ENCODE peak calls at places on chromosomes 12 and 14, in eight cellular contexts. P, Y, H, W, M, S, B and K are unnamed samples.

GRCh38 chr14:69328765-69329164 is 68.8 kb downstream of the GALNT16 start:
- DNase-seq in P (no peak), Y (no peak), H (no peak), W (no peak), M (peak; percentile 19), S (no peak), B (no peak), K (no peak)

GRCh38 chr12:98750511-98750910 is 105.4 kb downstream of the APAF1 start:
- DNase-seq in P (no peak), Y (no peak), H (peak; percentile 19), W (peak; percentile 22), M (peak; percentile 69), S (peak; percentile 47), B (peak; percentile 35), K (no peak)

GRCh38 chr12:122048156-122048555 is 26.5 kb downstream of the BCL7A start:
- DNase-seq in P (no peak), Y (no peak), H (peak; percentile 31), W (peak; percentile 84), M (no peak), S (no peak), B (no peak), K (no peak)

GRCh38 chr12:25719505-25719904 is 166.4 kb upstream of the LMNTD1 start:
- DNase-seq in P (no peak), Y (no peak), H (no peak), W (peak; percentile 21), M (no peak), S (no peak), B (no peak), K (no peak)

GRCh38 chr12:31118831-31119530 is 45.3 kb downstream of the DDX11 start:
- DNase-seq in P (no peak), Y (no peak), H (no peak), W (no peak), M (peak; percentile 92), S (peak; percentile 68), B (peak; percentile 92), K (no peak)

GRCh38 chr12:28164644-28165313 is 25.5 kb upstream of the CCDC91 start:
- DNase-seq in P (no peak), Y (no peak), H (peak; percentile 4), W (peak; percentile 18), M (no peak), S (no peak), B (no peak), K (peak; percentile 62)

GRCh38 chr12:77167801-77168200 is 102.4 kb upstream of the E2F7 start:
- DNase-seq in P (no peak), Y (no peak), H (peak; percentile 54), W (peak; percentile 35), M (no peak), S (no peak), B (no peak), K (peak; percentile 36)

GRCh38 chr12:87368259-87368658 is 660.9 kb downstream of the C12orf50 start:
- DNase-seq in P (no peak), Y (no peak), H (no peak), W (no peak), M (no peak), S (no peak), B (no peak), K (no peak)

GRCh38 chr14:100067971-100068959 is 3.0 kb downstream of the EVL start:
- DNase-seq in P (peak; percentile 87), Y (peak; percentile 54), H (peak; percentile 62), W (peak; percentile 65), M (no peak), S (no peak), B (no peak), K (peak; percentile 92)

GRCh38 chr12:47709277-47710048 is 3.6 kb upstream of the RPAP3 start:
- DNase-seq in P (no peak), Y (no peak), H (peak; percentile 29), W (no peak), M (no peak), S (no peak), B (no peak), K (no peak)

DNA sequence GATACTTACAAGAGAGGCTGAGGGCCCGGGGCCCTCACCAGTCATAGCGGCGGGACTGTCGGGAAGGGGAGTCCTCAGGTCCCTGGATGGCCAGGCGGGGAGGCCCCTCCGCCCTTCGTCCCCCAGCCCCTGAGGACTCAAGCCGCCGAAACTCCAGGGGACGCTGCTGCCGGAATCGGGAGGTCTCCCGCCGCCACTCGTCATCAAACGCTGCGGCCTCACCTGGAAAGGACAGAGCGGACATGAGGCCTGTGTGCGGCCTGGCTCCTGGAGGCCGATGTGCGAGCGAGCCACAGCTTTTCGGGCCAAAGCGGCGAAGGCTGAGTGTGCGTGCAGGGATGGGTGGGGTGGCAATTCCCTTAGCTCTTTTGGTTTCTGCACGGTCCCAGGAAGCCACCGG is 4.2 kb downstream of the MLF2 start:
- DNase-seq in P (no peak), Y (no peak), H (no peak), W (no peak), M (no peak), S (no peak), B (no peak), K (no peak)
- H3K36me3 ChIP-seq in P (peaks cover 52% of the 10 kb centered on the region), Y (peaks cover 58% of the 10 kb centered on the region), H (peaks cover 29% of the 10 kb centered on the region), W (peaks cover 33% of the 10 kb centered on the region), M (peaks cover 58% of the 10 kb centered on the region), S (peaks cover 59% of the 10 kb centered on the region), B (peaks cover 35% of the 10 kb centered on the region), K (peaks cover 28% of the 10 kb centered on the region)

GRCh38 chr12:93582351-93582750 is 9.9 kb downstream of the SOCS2 start:
- DNase-seq in P (no peak), Y (no peak), H (no peak), W (no peak), M (no peak), S (no peak), B (no peak), K (peak; percentile 73)

GRCh38 chr12:93578221-93578620 is 5.7 kb downstream of the SOCS2 start:
- DNase-seq in P (no peak), Y (no peak), H (no peak), W (no peak), M (no peak), S (no peak), B (no peak), K (no peak)

GRCh38 chr12:93581370-93581769 is 8.9 kb downstream of the SOCS2 start:
- DNase-seq in P (no peak), Y (no peak), H (no peak), W (no peak), M (no peak), S (no peak), B (no peak), K (no peak)

GRCh38 chr12:93583993-93584392 is 11.5 kb downstream of the SOCS2 start:
- DNase-seq in P (no peak), Y (no peak), H (no peak), W (no peak), M (no peak), S (no peak), B (peak; percentile 89), K (no peak)

DNA sequence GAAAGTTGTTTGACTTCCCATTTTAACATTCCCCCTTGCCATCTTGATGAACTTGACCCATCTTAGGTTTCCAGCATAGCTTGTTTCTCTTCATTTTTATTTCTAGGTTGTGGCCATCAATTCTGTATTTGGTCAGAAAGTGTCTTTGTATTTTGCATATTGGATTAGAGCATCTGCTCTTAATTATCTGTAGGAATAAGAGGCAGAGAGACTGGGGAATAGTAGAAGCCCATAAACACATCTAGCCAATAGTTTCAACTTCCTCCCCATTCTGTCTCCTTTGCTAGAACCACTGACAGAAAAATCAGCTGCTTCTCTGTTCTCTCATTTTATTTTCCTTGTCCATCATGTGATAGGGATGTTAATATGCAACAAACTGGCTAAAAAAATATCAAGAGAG is 8.2 kb downstream of the SOCS2 start:
- DNase-seq in P (no peak), Y (no peak), H (no peak), W (no peak), M (no peak), S (no peak), B (no peak), K (no peak)
- H3K36me3 ChIP-seq in P (peaks cover 8% of the 10 kb centered on the region), Y (no peaks in the 10 kb centered on the region), H (peaks cover 30% of the 10 kb centered on the region), W (no peaks in the 10 kb centered on the region), M (peaks cover 40% of the 10 kb centered on the region), S (peaks cover under 1% of the 10 kb centered on the region), B (no peaks in the 10 kb centered on the region), K (no peaks in the 10 kb centered on the region)

DNA sequence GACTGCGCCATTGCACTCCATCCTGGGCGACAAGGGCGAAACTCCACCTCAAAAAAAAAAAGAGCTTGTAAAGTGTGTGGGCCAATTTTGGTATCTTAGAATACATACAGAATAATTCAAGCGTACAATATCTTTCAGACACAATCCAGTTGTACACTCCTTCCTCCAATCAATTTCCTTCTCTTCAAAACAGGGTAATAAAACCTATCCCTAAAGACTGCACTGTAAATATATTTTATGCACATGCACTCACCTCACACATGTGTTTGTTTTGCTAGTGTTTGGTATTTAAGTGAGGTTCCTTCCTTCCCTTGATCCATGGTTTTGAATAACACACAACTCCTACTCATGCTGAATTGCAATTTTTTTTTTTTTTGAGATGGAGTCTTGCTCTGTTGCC is 125.9 kb downstream of the PRICKLE1 start:
- DNase-seq in P (no peak), Y (no peak), H (no peak), W (no peak), M (no peak), S (no peak), B (no peak), K (no peak)
- H3K36me3 ChIP-seq in P (peaks cover 7% of the 10 kb centered on the region), Y (peaks cover 13% of the 10 kb centered on the region), H (peaks cover 72% of the 10 kb centered on the region), W (peaks cover 2% of the 10 kb centered on the region), M (peaks cover 83% of the 10 kb centered on the region), S (peaks cover 49% of the 10 kb centered on the region), B (peaks cover 37% of the 10 kb centered on the region), K (peaks cover 1% of the 10 kb centered on the region)

GRCh38 chr12:66168410-66168809 is 1.4 kb downstream of the TMBIM4 start:
- DNase-seq in P (no peak), Y (no peak), H (peak; percentile 13), W (no peak), M (no peak), S (no peak), B (no peak), K (no peak)

GRCh38 chr12:66166561-66166960 is 3.2 kb downstream of the TMBIM4 start:
- DNase-seq in P (no peak), Y (no peak), H (no peak), W (no peak), M (no peak), S (no peak), B (no peak), K (no peak)

GRCh38 chr12:66165141-66165540 is 4.7 kb downstream of the TMBIM4 start:
- DNase-seq in P (no peak), Y (no peak), H (no peak), W (no peak), M (no peak), S (no peak), B (no peak), K (no peak)

GRCh38 chr12:66160704-66161103 is 9.1 kb downstream of the TMBIM4 start:
- DNase-seq in P (no peak), Y (no peak), H (no peak), W (no peak), M (no peak), S (peak; percentile 76), B (peak; percentile 2), K (no peak)

GRCh38 chr12:66164349-66164821 is 5.4 kb downstream of the TMBIM4 start:
- DNase-seq in P (no peak), Y (no peak), H (peak; percentile 58), W (peak; percentile 59), M (no peak), S (no peak), B (no peak), K (no peak)
- H3K36me3 ChIP-seq in P (peaks cover 22% of the 10 kb centered on the region), Y (no peaks in the 10 kb centered on the region), H (peaks cover 18% of the 10 kb centered on the region), W (no peaks in the 10 kb centered on the region), M (peaks cover 15% of the 10 kb centered on the region), S (peaks cover 25% of the 10 kb centered on the region), B (no peaks in the 10 kb centered on the region), K (peaks cover 1% of the 10 kb centered on the region)